ENCODE peak calls at places on chromosome 20, in ten cellular contexts. O is mammary epithelial cell, Q is neural progenitor cell, A is mesendoderm, K is PC-3, G is H9, I is fibroblast of lung, N is mesenchymal stem cell, P is keratinocyte, T is colonic mucosa. W is an unnamed sample.

GRCh38 chr20:53622247-53623114 is 28.8 kb upstream of the ZNF217 start:
- DNase-seq in O (no peak), Q (no peak), A (peak; percentile 57), K (no peak), G (no peak), I (peak; percentile 10), N (peak; percentile 15), P (no peak), T (no peak), W (peak; percentile 49)

GRCh38 chr20:20802328-20802727 is 89.9 kb upstream of the RALGAPA2 start:
- DNase-seq in O (no peak), Q (no peak), A (peak; percentile 11), K (no peak), G (no peak), I (no peak), N (no peak), P (no peak), T (no peak), W (no peak)

GRCh38 chr20:20606046-20606445 is 106.4 kb downstream of the RALGAPA2 start:
- DNase-seq in O (no peak), Q (no peak), A (no peak), K (no peak), G (no peak), I (no peak), N (no peak), P (no peak), T (no peak), W (no peak)

GRCh38 chr20:62707981-62708521 is 585 bp upstream of the NTSR1 start:
- DNase-seq in O (no peak), Q (peak; percentile 65), A (peak; percentile 65), K (peak; percentile 56), G (peak; percentile 79), I (no peak), N (no peak), P (no peak), T (no peak), W (peak; percentile 91)

GRCh38 chr20:52972965-52973819 is 1.0 kb downstream of the TSHZ2 start:
- DNase-seq in O (peak; percentile 60), Q (peak; percentile 60), A (peak; percentile 37), K (no peak), G (peak; percentile 54), I (no peak), N (peak; percentile 40), P (no peak), T (no peak), W (peak; percentile 78)

GRCh38 chr20:8757146-8757545 is 311.7 kb upstream of the PLCB4 start:
- DNase-seq in O (no peak), Q (no peak), A (no peak), K (peak; percentile 31), G (no peak), I (peak; percentile 69), N (peak; percentile 69), P (no peak), T (no peak), W (no peak)

GRCh38 chr20:55701467-55701866 is 303.9 kb downstream of the CBLN4 start:
- DNase-seq in O (no peak), Q (no peak), A (no peak), K (no peak), G (no peak), I (no peak), N (no peak), P (no peak), T (no peak), W (no peak)

GRCh38 chr20:62874745-62875344 is 13.2 kb upstream of the TCFL5 start:
- DNase-seq in O (no peak), Q (no peak), A (no peak), K (no peak), G (no peak), I (no peak), N (peak; percentile 43), P (no peak), T (no peak), W (no peak)

GRCh38 chr20:53497246-53497645 is 96.4 kb downstream of the ZNF217 start:
- DNase-seq in O (no peak), Q (no peak), A (no peak), K (no peak), G (no peak), I (no peak), N (no peak), P (no peak), T (no peak), W (no peak)

DNA sequence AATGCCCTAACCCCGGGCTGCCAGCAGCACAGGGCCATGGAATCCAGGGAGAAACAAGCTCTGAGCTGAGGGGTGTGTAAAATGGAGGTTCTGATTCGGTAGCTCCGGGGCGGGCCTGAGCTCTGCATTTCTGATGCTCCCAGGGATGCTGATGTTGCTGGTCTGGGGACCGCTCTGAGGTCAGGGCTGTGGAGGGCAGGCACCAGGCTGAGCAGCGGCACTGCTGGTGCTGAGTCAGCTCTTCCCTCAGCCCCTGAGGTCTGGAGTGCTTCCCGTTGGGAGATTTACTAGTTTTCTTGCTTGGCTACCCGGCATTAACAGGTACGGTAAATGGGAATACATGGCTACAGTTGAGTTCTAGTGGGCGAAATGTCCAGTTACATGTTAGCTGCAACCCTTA is 18.6 kb upstream of the CST3 start:
- DNase-seq in O (no peak), Q (no peak), A (no peak), K (no peak), G (no peak), I (no peak), N (no peak), P (no peak), T (no peak), W (peak; percentile 46)
- H3K9ac ChIP-seq in O (no peak overlapping the region), Q (no peak overlapping the region), A (no peak overlapping the region), K (no peak overlapping the region), G (no peak overlapping the region), I (no peak overlapping the region), N (no peak overlapping the region), P (no peak overlapping the region), T (no peak overlapping the region), W (no peak overlapping the region)

GRCh38 chr20:59005523-59006166 is 1.4 kb downstream of the CTSZ start:
- DNase-seq in O (no peak), Q (no peak), A (no peak), K (no peak), G (no peak), I (no peak), N (no peak), P (no peak), T (no peak), W (peak; percentile 28)
- H3K27ac ChIP-seq in O (peak overlapping the region; percentile 4), Q (no peak overlapping the region), A (no peak overlapping the region), K (no peak overlapping the region), G (no peak overlapping the region), I (peak overlapping the region; percentile 77), N (no peak overlapping the region), P (no peak overlapping the region), T (peak overlapping the region; percentile 81), W (no peak overlapping the region)

GRCh38 chr20:32454164-32455145 is 96.3 kb downstream of the ASXL1 start:
- DNase-seq in O (no peak), Q (no peak), A (no peak), K (no peak), G (no peak), I (no peak), N (no peak), P (no peak), T (no peak), W (no peak)

GRCh38 chr20:32453467-32454163 is 95.5 kb downstream of the ASXL1 start:
- DNase-seq in O (no peak), Q (no peak), A (no peak), K (no peak), G (no peak), I (no peak), N (no peak), P (no peak), T (no peak), W (no peak)

GRCh38 chr20:32455901-32456701 is 98.0 kb downstream of the ASXL1 start:
- DNase-seq in O (no peak), Q (no peak), A (no peak), K (no peak), G (no peak), I (no peak), N (no peak), P (no peak), T (no peak), W (no peak)

GRCh38 chr20:32456869-32457421 is 98.8 kb downstream of the ASXL1 start:
- DNase-seq in O (no peak), Q (peak; percentile 91), A (peak; percentile 78), K (peak; percentile 55), G (peak; percentile 79), I (no peak), N (peak; percentile 76), P (no peak), T (no peak), W (peak; percentile 95)

GRCh38 chr20:32455171-32455900 is 97.2 kb downstream of the ASXL1 start:
- DNase-seq in O (no peak), Q (no peak), A (no peak), K (no peak), G (no peak), I (no peak), N (no peak), P (no peak), T (no peak), W (no peak)
- H3K9ac ChIP-seq in O (no peak overlapping the region), Q (no peak overlapping the region), A (no peak overlapping the region), K (no peak overlapping the region), G (no peak overlapping the region), I (no peak overlapping the region), N (no peak overlapping the region), P (no peak overlapping the region), T (no peak overlapping the region), W (no peak overlapping the region)

GRCh38 chr20:57559658-57560553 is 1.0 kb upstream of the PCK1 start:
- DNase-seq in O (no peak), Q (no peak), A (no peak), K (no peak), G (no peak), I (no peak), N (no peak), P (no peak), T (peak; percentile 62), W (no peak)
- H3K27ac ChIP-seq in O (no peak overlapping the region), Q (no peak overlapping the region), A (no peak overlapping the region), K (no peak overlapping the region), G (no peak overlapping the region), I (no peak overlapping the region), N (no peak overlapping the region), P (no peak overlapping the region), T (peak overlapping the region; percentile 81), W (no peak overlapping the region)

GRCh38 chr20:16575390-16576140 is 2.3 kb upstream of the KIF16B start:
- DNase-seq in O (no peak), Q (peak; percentile 30), A (peak; percentile 47), K (no peak), G (no peak), I (no peak), N (no peak), P (no peak), T (peak; percentile 32), W (peak; percentile 65)
- H3K9ac ChIP-seq in O (peak overlapping the region; percentile 14), Q (no peak overlapping the region), A (peak overlapping the region; percentile 52), K (peak overlapping the region; percentile 64), G (no peak overlapping the region), I (no peak overlapping the region), N (peak overlapping the region; percentile 84), P (peak overlapping the region; percentile 78), T (peak overlapping the region; percentile 41), W (no peak overlapping the region)

W was measured in endodermal cell.